ENCODE peak calls at places on chromosomes 5 and 9, in six cellular contexts. L is prostate gland, X is transverse colon, Z is GM23248, G is fibroblast of lung, P is heart left ventricle. W is an unnamed sample.

GRCh38 chr5:148949871-148950863 is 112.7 kb downstream of the SH3TC2 start:
- DNase-seq in L (peak; percentile 89), X (peak; percentile 48), Z (peak; percentile 57), G (peak; percentile 29), P (peak; percentile 62), W (peak; percentile 96)

GRCh38 chr9:34403554-34404380 is 27.1 kb upstream of the MYORG start:
- DNase-seq in L (peak; percentile 61), X (peak; percentile 71), Z (peak; percentile 69), G (peak; percentile 43), P (no peak), W (peak; percentile 48)

GRCh38 chr5:141528401-141528984 is 39.6 kb downstream of the PCDHGC5 start:
- DNase-seq in L (peak; percentile 29), X (no peak), Z (peak; percentile 82), G (peak; percentile 55), P (no peak), W (no peak)

GRCh38 chr5:147481857-147482256 is 28.0 kb downstream of the DPYSL3 start:
- DNase-seq in L (no peak), X (no peak), Z (peak; percentile 69), G (peak; percentile 87), P (no peak), W (no peak)

GRCh38 chr5:167964529-167964928 is 326.9 kb upstream of the WWC1 start:
- DNase-seq in L (no peak), X (no peak), Z (peak; percentile 34), G (no peak), P (no peak), W (no peak)

GRCh38 chr5:64166201-64166959 is 737 bp downstream of the RNF180 start:
- DNase-seq in L (peak; percentile 9), X (no peak), Z (no peak), G (peak; percentile 14), P (no peak), W (no peak)

GRCh38 chr9:115000217-115000639 is 69.8 kb upstream of the TNFSF8 start:
- DNase-seq in L (no peak), X (no peak), Z (peak; percentile 59), G (no peak), P (no peak), W (peak; percentile 47)

GRCh38 chr9:90580576-90580975 is 62.0 kb downstream of the DIRAS2 start:
- DNase-seq in L (no peak), X (no peak), Z (no peak), G (no peak), P (no peak), W (no peak)

GRCh38 chr5:160312960-160313734 is 783 bp upstream of the CCNJL start:
- DNase-seq in L (no peak), X (no peak), Z (no peak), G (no peak), P (no peak), W (no peak)

GRCh38 chr9:98356953-98357352 is 101.5 kb upstream of the TBC1D2 start:
- DNase-seq in L (no peak), X (no peak), Z (peak; percentile 50), G (peak; percentile 37), P (no peak), W (peak; percentile 30)

GRCh38 chr5:14029185-14029584 is 84.7 kb upstream of the DNAH5 start:
- DNase-seq in L (no peak), X (no peak), Z (no peak), G (no peak), P (no peak), W (no peak)

GRCh38 chr5:50325237-50325832 is 115.8 kb downstream of the EMB start:
- DNase-seq in L (no peak), X (no peak), Z (peak; percentile 53), G (peak; percentile 3), P (no peak), W (no peak)

GRCh38 chr5:55923177-55923872 is 71.4 kb downstream of the IL6ST start:
- DNase-seq in L (no peak), X (no peak), Z (peak; percentile 61), G (no peak), P (no peak), W (peak; percentile 53)

GRCh38 chr5:71905804-71906711 is 187.0 kb downstream of the CARTPT start:
- DNase-seq in L (peak; percentile 14), X (no peak), Z (no peak), G (peak; percentile 26), P (no peak), W (no peak)

GRCh38 chr9:109264865-109265532 is 55.9 kb downstream of the EPB41L4B start:
- DNase-seq in L (peak; percentile 45), X (peak; percentile 73), Z (peak; percentile 58), G (peak; percentile 13), P (peak; percentile 74), W (peak; percentile 17)

GRCh38 chr9:5326893-5327548 is 12.7 kb downstream of the RLN1 start:
- DNase-seq in L (peak; percentile 7), X (no peak), Z (no peak), G (peak; percentile 7), P (no peak), W (no peak)

GRCh38 chr5:174572591-174572990 is 151.8 kb upstream of the MSX2 start:
- DNase-seq in L (no peak), X (no peak), Z (no peak), G (peak; percentile 47), P (no peak), W (no peak)

GRCh38 chr5:123092696-123093095 is 3.7 kb downstream of the PRDM6 start:
- DNase-seq in L (no peak), X (no peak), Z (no peak), G (no peak), P (no peak), W (no peak)

GRCh38 chr9:70083429-70083828 is 39.8 kb downstream of the MAMDC2 start:
- DNase-seq in L (peak; percentile 8), X (no peak), Z (peak; percentile 27), G (peak; percentile 59), P (no peak), W (no peak)

GRCh38 chr9:129552064-129552463 is 68.8 kb downstream of the C9orf50 start:
- DNase-seq in L (no peak), X (no peak), Z (peak; percentile 30), G (no peak), P (no peak), W (no peak)

GRCh38 chr5:158543539-158544387 is 556.0 kb downstream of the EBF1 start:
- DNase-seq in L (no peak), X (no peak), Z (peak; percentile 69), G (peak; percentile 69), P (no peak), W (no peak)

GRCh38 chr5:34657550-34657921 is 1.4 kb downstream of the RAI14 start:
- DNase-seq in L (no peak), X (peak; percentile 13), Z (peak; percentile 71), G (peak; percentile 69), P (no peak), W (peak; percentile 25)

GRCh38 chr5:64181440-64181839 is 15.8 kb downstream of the RNF180 start:
- DNase-seq in L (no peak), X (no peak), Z (no peak), G (no peak), P (no peak), W (no peak)

GRCh38 chr5:151130235-151130921 is 27.2 kb downstream of the ANXA6 start:
- DNase-seq in L (no peak), X (no peak), Z (no peak), G (no peak), P (no peak), W (no peak)

GRCh38 chr5:163634061-163634460 is 128.6 kb downstream of the MAT2B start:
- DNase-seq in L (no peak), X (no peak), Z (no peak), G (no peak), P (no peak), W (no peak)

GRCh38 chr5:147384346-147385193 is 125.3 kb downstream of the DPYSL3 start:
- DNase-seq in L (no peak), X (no peak), Z (no peak), G (peak; percentile 63), P (no peak), W (no peak)

GRCh38 chr9:34190996-34191892 is 12.4 kb downstream of the UBAP1 start:
- DNase-seq in L (no peak), X (no peak), Z (peak; percentile 51), G (peak; percentile 40), P (no peak), W (no peak)

GRCh38 chr9:36357639-36358038 is 42.4 kb downstream of the RNF38 start:
- DNase-seq in L (no peak), X (no peak), Z (no peak), G (no peak), P (no peak), W (no peak)
- H3K36me3 ChIP-seq in L (no peaks in the 10 kb centered on the region), X (peaks cover 25% of the 10 kb centered on the region), Z (peaks cover 40% of the 10 kb centered on the region), G (peaks cover 2% of the 10 kb centered on the region), P (no peaks in the 10 kb centered on the region), W (peaks cover 73% of the 10 kb centered on the region)

GRCh38 chr9:71671289-71671688 is 97.0 kb downstream of the CEMIP2 start:
- DNase-seq in L (no peak), X (no peak), Z (no peak), G (no peak), P (no peak), W (no peak)
- H3K9me3 ChIP-seq in L (no peaks in the 10 kb centered on the region), X (no peaks in the 10 kb centered on the region), Z (no peaks in the 10 kb centered on the region), G (no peaks in the 10 kb centered on the region), P (no peaks in the 10 kb centered on the region), W (no peaks in the 10 kb centered on the region)

DNA sequence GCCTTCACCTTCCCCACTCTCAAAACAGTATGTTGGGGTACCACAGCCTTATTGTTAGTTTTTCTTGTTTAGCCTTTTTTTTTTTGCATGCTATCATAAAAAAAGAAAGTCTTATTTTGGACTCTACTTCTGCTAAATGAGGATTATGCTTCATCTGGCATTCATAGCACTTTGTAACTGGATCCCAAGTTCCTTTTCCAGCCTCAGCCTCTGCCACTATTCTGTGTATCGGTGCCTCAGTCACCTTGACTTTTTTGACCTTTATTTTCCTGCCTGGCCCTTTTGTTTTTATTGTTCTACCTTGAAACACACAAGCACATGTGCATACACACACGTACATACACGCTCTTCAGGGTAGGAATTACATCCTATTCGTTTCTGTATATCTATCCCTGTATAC is 8.5 kb upstream of the MAML1 start:
- DNase-seq in L (no peak), X (no peak), Z (no peak), G (no peak), P (no peak), W (no peak)
- H3K36me3 ChIP-seq in L (peaks cover 28% of the 10 kb centered on the region), X (peaks cover 95% of the 10 kb centered on the region), Z (peaks cover 92% of the 10 kb centered on the region), G (peaks cover 18% of the 10 kb centered on the region), P (peaks cover 76% of the 10 kb centered on the region), W (peaks cover 100% of the 10 kb centered on the region)

DNA sequence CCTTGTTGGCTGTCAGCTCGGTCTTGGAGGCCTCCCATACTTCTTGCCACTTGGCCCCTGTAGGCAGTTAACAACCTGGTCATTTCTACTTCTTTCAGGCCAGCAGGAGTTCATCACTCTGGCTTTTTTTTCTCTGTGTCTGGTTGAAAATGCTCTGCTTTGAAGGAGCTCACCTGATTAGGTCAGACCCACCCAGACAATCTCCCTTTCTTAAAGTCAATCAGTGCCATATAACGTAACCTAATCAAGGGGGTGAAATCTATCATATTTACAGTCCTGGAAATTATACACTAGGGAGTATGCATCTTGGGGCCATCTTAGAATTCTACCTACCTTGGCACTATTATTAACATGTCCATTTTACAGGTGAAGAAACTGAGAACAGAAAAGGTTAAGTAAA is 155.4 kb downstream of the SREK1 start:
- DNase-seq in L (no peak), X (no peak), Z (no peak), G (no peak), P (no peak), W (no peak)
- H3K9me3 ChIP-seq in L (no peaks in the 10 kb centered on the region), X (no peaks in the 10 kb centered on the region), Z (no peaks in the 10 kb centered on the region), G (no peaks in the 10 kb centered on the region), P (no peaks in the 10 kb centered on the region), W (no peaks in the 10 kb centered on the region)